ENCODE peak calls at places on chromosomes 1 and 21, in four cellular contexts. One of them, this sample, is unnamed.

GRCh38 chr1:83818916-83819315 is 180.0 kb downstream of the TTLL7 start:
- DNase-seq in activated CD4-positive, alpha-beta T cell treated with anti-CD3 and anti-CD28 coated beads, Interleukin-2, amount 50 U/mL, for 24 hours: no peak
- DNase-seq in NB4: peak
- DNase-seq in NCI-H2081: no peak
- DNase-seq in this sample: no peak

GRCh38 chr1:96306809-96307208 is 414.8 kb upstream of the PTBP2 start:
- DNase-seq in NB4: no peak
- DNase-seq in NCI-H2081: no peak
- DNase-seq in activated CD4-positive, alpha-beta T cell treated with anti-CD3 and anti-CD28 coated beads, Interleukin-2, amount 50 U/mL, for 24 hours: no peak
- DNase-seq in this sample: no peak

GRCh38 chr21:42013338-42013737 is 3.2 kb upstream of the ZBTB21 start:
- DNase-seq in activated CD4-positive, alpha-beta T cell treated with anti-CD3 and anti-CD28 coated beads, Interleukin-2, amount 50 U/mL, for 24 hours: no peak
- DNase-seq in NCI-H2081: peak
- DNase-seq in NB4: no peak
- DNase-seq in this sample: no peak

GRCh38 chr1:182520746-182521145 is 68.3 kb downstream of the RNASEL start:
- DNase-seq in activated CD4-positive, alpha-beta T cell treated with anti-CD3 and anti-CD28 coated beads, Interleukin-2, amount 50 U/mL, for 24 hours: no peak
- DNase-seq in NB4: no peak
- DNase-seq in NCI-H2081: no peak
- DNase-seq in this sample: no peak

GRCh38 chr1:162663086-162663485 is 30.8 kb downstream of the DDR2 start:
- DNase-seq in NCI-H2081: no peak
- DNase-seq in activated CD4-positive, alpha-beta T cell treated with anti-CD3 and anti-CD28 coated beads, Interleukin-2, amount 50 U/mL, for 24 hours: no peak
- DNase-seq in NB4: no peak
- DNase-seq in this sample: no peak

GRCh38 chr1:93977546-93977945 is 68.3 kb upstream of the GCLM start:
- DNase-seq in activated CD4-positive, alpha-beta T cell treated with anti-CD3 and anti-CD28 coated beads, Interleukin-2, amount 50 U/mL, for 24 hours: no peak
- DNase-seq in NCI-H2081: no peak
- DNase-seq in NB4: no peak
- DNase-seq in this sample: no peak

GRCh38 chr1:233025566-233025965 is 75.2 kb downstream of the NTPCR start:
- DNase-seq in NB4: no peak
- DNase-seq in activated CD4-positive, alpha-beta T cell treated with anti-CD3 and anti-CD28 coated beads, Interleukin-2, amount 50 U/mL, for 24 hours: no peak
- DNase-seq in NCI-H2081: no peak
- DNase-seq in this sample: no peak

GRCh38 chr1:65691152-65691900 is 101.4 kb upstream of the PDE4B start:
- DNase-seq in activated CD4-positive, alpha-beta T cell treated with anti-CD3 and anti-CD28 coated beads, Interleukin-2, amount 50 U/mL, for 24 hours: no peak
- DNase-seq in NB4: peak
- DNase-seq in NCI-H2081: no peak
- DNase-seq in this sample: no peak

GRCh38 chr1:46281021-46281420 is 22.4 kb downstream of the LRRC41 start:
- DNase-seq in NCI-H2081: no peak
- DNase-seq in activated CD4-positive, alpha-beta T cell treated with anti-CD3 and anti-CD28 coated beads, Interleukin-2, amount 50 U/mL, for 24 hours: no peak
- DNase-seq in NB4: no peak
- DNase-seq in this sample: no peak

GRCh38 chr1:31780632-31781031 is 16.5 kb upstream of the ADGRB2 start:
- DNase-seq in NB4: no peak
- DNase-seq in activated CD4-positive, alpha-beta T cell treated with anti-CD3 and anti-CD28 coated beads, Interleukin-2, amount 50 U/mL, for 24 hours: no peak
- DNase-seq in NCI-H2081: no peak
- DNase-seq in this sample: no peak

GRCh38 chr1:33390550-33390949 is 40.3 kb downstream of the PHC2 start:
- DNase-seq in NCI-H2081: no peak
- DNase-seq in activated CD4-positive, alpha-beta T cell treated with anti-CD3 and anti-CD28 coated beads, Interleukin-2, amount 50 U/mL, for 24 hours: no peak
- DNase-seq in NB4: no peak
- DNase-seq in this sample: no peak

GRCh38 chr1:83901547-83902155 is 97.3 kb downstream of the TTLL7 start:
- DNase-seq in NCI-H2081: no peak
- DNase-seq in activated CD4-positive, alpha-beta T cell treated with anti-CD3 and anti-CD28 coated beads, Interleukin-2, amount 50 U/mL, for 24 hours: no peak
- DNase-seq in NB4: no peak
- DNase-seq in this sample: no peak

GRCh38 chr1:116559304-116559761 is 11.5 kb downstream of the CD58 start:
- DNase-seq in NB4: no peak
- DNase-seq in activated CD4-positive, alpha-beta T cell treated with anti-CD3 and anti-CD28 coated beads, Interleukin-2, amount 50 U/mL, for 24 hours: no peak
- DNase-seq in NCI-H2081: no peak
- DNase-seq in this sample: no peak

GRCh38 chr1:24961961-24962861 is 32.1 kb upstream of the RUNX3 start:
- DNase-seq in NB4: peak
- DNase-seq in NCI-H2081: no peak
- DNase-seq in activated CD4-positive, alpha-beta T cell treated with anti-CD3 and anti-CD28 coated beads, Interleukin-2, amount 50 U/mL, for 24 hours: no peak
- DNase-seq in this sample: no peak

GRCh38 chr1:64080947-64081562 is 122.4 kb upstream of the UBE2U start:
- DNase-seq in NCI-H2081: no peak
- DNase-seq in NB4: no peak
- DNase-seq in activated CD4-positive, alpha-beta T cell treated with anti-CD3 and anti-CD28 coated beads, Interleukin-2, amount 50 U/mL, for 24 hours: no peak
- DNase-seq in this sample: no peak

GRCh38 chr1:209241481-209241880 is 342.0 kb upstream of the CAMK1G start:
- DNase-seq in NCI-H2081: no peak
- DNase-seq in NB4: no peak
- DNase-seq in activated CD4-positive, alpha-beta T cell treated with anti-CD3 and anti-CD28 coated beads, Interleukin-2, amount 50 U/mL, for 24 hours: no peak
- DNase-seq in this sample: no peak

GRCh38 chr1:21334214-21335087 is 44.2 kb upstream of the ECE1 start:
- DNase-seq in activated CD4-positive, alpha-beta T cell treated with anti-CD3 and anti-CD28 coated beads, Interleukin-2, amount 50 U/mL, for 24 hours: peak
- DNase-seq in NCI-H2081: no peak
- DNase-seq in NB4: peak
- DNase-seq in this sample: no peak

GRCh38 chr1:62841587-62842169 is 57.7 kb downstream of the ATG4C start:
- DNase-seq in activated CD4-positive, alpha-beta T cell treated with anti-CD3 and anti-CD28 coated beads, Interleukin-2, amount 50 U/mL, for 24 hours: no peak
- DNase-seq in NCI-H2081: peak
- DNase-seq in NB4: peak
- DNase-seq in this sample: no peak

GRCh38 chr1:12457771-12458170 is 160.2 kb downstream of the DHRS3 start:
- DNase-seq in NCI-H2081: no peak
- DNase-seq in NB4: no peak
- DNase-seq in activated CD4-positive, alpha-beta T cell treated with anti-CD3 and anti-CD28 coated beads, Interleukin-2, amount 50 U/mL, for 24 hours: no peak
- DNase-seq in this sample: no peak

GRCh38 chr1:231899046-231899445 is 272.5 kb downstream of the DISC1 start:
- DNase-seq in activated CD4-positive, alpha-beta T cell treated with anti-CD3 and anti-CD28 coated beads, Interleukin-2, amount 50 U/mL, for 24 hours: no peak
- DNase-seq in NB4: no peak
- DNase-seq in NCI-H2081: no peak
- DNase-seq in this sample: no peak

GRCh38 chr1:111604931-111605330 is 14.7 kb upstream of the RAP1A start:
- DNase-seq in activated CD4-positive, alpha-beta T cell treated with anti-CD3 and anti-CD28 coated beads, Interleukin-2, amount 50 U/mL, for 24 hours: no peak
- DNase-seq in NB4: no peak
- DNase-seq in NCI-H2081: no peak
- DNase-seq in this sample: no peak

GRCh38 chr1:54499097-54500029 is 48.7 kb upstream of the ACOT11 start:
- DNase-seq in NCI-H2081: no peak
- DNase-seq in NB4: peak
- DNase-seq in activated CD4-positive, alpha-beta T cell treated with anti-CD3 and anti-CD28 coated beads, Interleukin-2, amount 50 U/mL, for 24 hours: no peak
- DNase-seq in this sample: no peak

GRCh38 chr1:147821883-147822282 is 61.5 kb upstream of the GJA5 start:
- DNase-seq in NCI-H2081: no peak
- DNase-seq in NB4: no peak
- DNase-seq in activated CD4-positive, alpha-beta T cell treated with anti-CD3 and anti-CD28 coated beads, Interleukin-2, amount 50 U/mL, for 24 hours: no peak
- DNase-seq in this sample: no peak

GRCh38 chr1:118119111-118119510 is 65.9 kb downstream of the SPAG17 start:
- DNase-seq in NB4: no peak
- DNase-seq in activated CD4-positive, alpha-beta T cell treated with anti-CD3 and anti-CD28 coated beads, Interleukin-2, amount 50 U/mL, for 24 hours: no peak
- DNase-seq in NCI-H2081: no peak
- DNase-seq in this sample: no peak

GRCh38 chr1:118575060-118575459 is 390.0 kb upstream of the SPAG17 start:
- DNase-seq in NCI-H2081: no peak
- DNase-seq in NB4: no peak
- DNase-seq in activated CD4-positive, alpha-beta T cell treated with anti-CD3 and anti-CD28 coated beads, Interleukin-2, amount 50 U/mL, for 24 hours: no peak
- DNase-seq in this sample: no peak

GRCh38 chr1:86382878-86383277 is 13.2 kb downstream of the ODF2L start:
- DNase-seq in NCI-H2081: no peak
- DNase-seq in activated CD4-positive, alpha-beta T cell treated with anti-CD3 and anti-CD28 coated beads, Interleukin-2, amount 50 U/mL, for 24 hours: no peak
- DNase-seq in NB4: no peak
- DNase-seq in this sample: no peak

GRCh38 chr1:8902765-8903164 is 24.3 kb upstream of the ENO1 start:
- DNase-seq in NCI-H2081: no peak
- DNase-seq in NB4: no peak
- DNase-seq in activated CD4-positive, alpha-beta T cell treated with anti-CD3 and anti-CD28 coated beads, Interleukin-2, amount 50 U/mL, for 24 hours: no peak
- DNase-seq in this sample: no peak

GRCh38 chr1:42551150-42551549 is 88.1 kb downstream of the CCDC30 start:
- DNase-seq in activated CD4-positive, alpha-beta T cell treated with anti-CD3 and anti-CD28 coated beads, Interleukin-2, amount 50 U/mL, for 24 hours: no peak
- DNase-seq in NB4: peak
- DNase-seq in NCI-H2081: no peak
- DNase-seq in this sample: no peak

GRCh38 chr1:240232548-240232947 is 140.9 kb downstream of the FMN2 start:
- DNase-seq in activated CD4-positive, alpha-beta T cell treated with anti-CD3 and anti-CD28 coated beads, Interleukin-2, amount 50 U/mL, for 24 hours: no peak
- DNase-seq in NB4: no peak
- DNase-seq in NCI-H2081: no peak
- DNase-seq in this sample: no peak